ENCODE peak calls at places on chromosomes 7 and 10, in five cellular contexts. C is astrocyte; E is Panc1; G is CD8-positive, alpha-beta T cell; T is stomach. F is an unnamed sample.

GRCh38 chr10:120503695-120504094 is 46.7 kb downstream of the PLPP4 start:
- DNase-seq in C (peak), E (no peak), G (no peak), T (no peak), F (no peak)

GRCh38 chr7:17674166-17674955 is 265.9 kb downstream of the SNX13 start:
- DNase-seq in C (no peak), E (no peak), G (no peak), T (no peak), F (no peak)

GRCh38 chr10:500876-501275 is 188.6 kb downstream of the DIP2C start:
- DNase-seq in C (peak), E (no peak), G (no peak), T (no peak), F (no peak)

GRCh38 chr10:131998845-131999681 is 17.3 kb upstream of the BNIP3 start:
- DNase-seq in C (no peak), E (no peak), G (no peak), T (no peak), F (no peak)

GRCh38 chr10:113006656-113007342 is 56.8 kb downstream of the TCF7L2 start:
- DNase-seq in C (no peak), E (no peak), G (no peak), T (no peak), F (no peak)

GRCh38 chr7:30278386-30278785 is 6.0 kb upstream of the ZNRF2 start:
- DNase-seq in C (no peak), E (no peak), G (no peak), T (no peak), F (no peak)

GRCh38 chr7:152761116-152761748 is 1.7 kb downstream of the ACTR3B start:
- DNase-seq in C (peak), E (no peak), G (no peak), T (no peak), F (no peak)

GRCh38 chr10:13483073-13483472 is 45.7 kb downstream of the BEND7 start:
- DNase-seq in C (no peak), E (no peak), G (no peak), T (no peak), F (no peak)

GRCh38 chr10:99930731-99931550 is 78.8 kb downstream of the DNMBP start:
- DNase-seq in C (peak), E (no peak), G (no peak), T (peak), F (no peak)

GRCh38 chr10:3785849-3786290 is 861 bp upstream of the KLF6 start:
- DNase-seq in C (peak), E (no peak), G (no peak), T (no peak), F (no peak)

GRCh38 chr10:88528196-88528595 is 54.9 kb downstream of the RNLS start:
- DNase-seq in C (no peak), E (no peak), G (no peak), T (no peak), F (no peak)

GRCh38 chr7:2812119-2812487 is 32.0 kb downstream of the GNA12 start:
- DNase-seq in C (peak), E (no peak), G (no peak), T (no peak), F (no peak)

GRCh38 chr10:102504179-102504975 is 605 bp downstream of the SUFU start:
- DNase-seq in C (no peak), E (no peak), G (peak), T (peak), F (peak)

GRCh38 chr7:1939434-1940401 is 269.6 kb downstream of the ELFN1 start:
- DNase-seq in C (no peak), E (no peak), G (no peak), T (no peak), F (no peak)

GRCh38 chr10:22713853-22714523 is 390 bp downstream of the PIP4K2A start:
- DNase-seq in C (no peak), E (no peak), G (peak), T (no peak), F (no peak)

GRCh38 chr7:121608785-121609184 is 212.7 kb upstream of the FAM3C start:
- DNase-seq in C (no peak), E (no peak), G (no peak), T (no peak), F (no peak)

GRCh38 chr7:74514131-74514591 is 60.5 kb downstream of the GTF2IRD1 start:
- DNase-seq in C (no peak), E (no peak), G (no peak), T (no peak), F (no peak)

GRCh38 chr7:39153647-39154046 is 175.9 kb downstream of the POU6F2 start:
- DNase-seq in C (no peak), E (no peak), G (no peak), T (no peak), F (no peak)

GRCh38 chr7:128459394-128459878 is 3.8 kb downstream of the HILPDA start:
- DNase-seq in C (peak), E (no peak), G (peak), T (peak), F (peak)

GRCh38 chr7:47405921-47406765 is 175.8 kb downstream of the TNS3 start:
- DNase-seq in C (peak), E (no peak), G (no peak), T (peak), F (no peak)

GRCh38 chr7:4803397-4804241 is 28.2 kb downstream of the AP5Z1 start:
- DNase-seq in C (no peak), E (no peak), G (no peak), T (no peak), F (no peak)

GRCh38 chr10:22252801-22253577 is 35.2 kb upstream of the EBLN1 start:
- DNase-seq in C (peak), E (no peak), G (no peak), T (peak), F (peak)

GRCh38 chr10:128007017-128007416 is 100.1 kb downstream of the PTPRE start:
- DNase-seq in C (no peak), E (no peak), G (no peak), T (no peak), F (no peak)

GRCh38 chr7:136009488-136010079 is 32.4 kb upstream of the MTPN start:
- DNase-seq in C (peak), E (peak), G (no peak), T (no peak), F (no peak)

GRCh38 chr10:131812736-131813604 is 87.8 kb upstream of the PPP2R2D start:
- DNase-seq in C (no peak), E (no peak), G (no peak), T (peak), F (no peak)

GRCh38 chr10:34420795-34421194 is 394.3 kb downstream of the PARD3 start:
- DNase-seq in C (no peak), E (no peak), G (no peak), T (no peak), F (no peak)

DNA sequence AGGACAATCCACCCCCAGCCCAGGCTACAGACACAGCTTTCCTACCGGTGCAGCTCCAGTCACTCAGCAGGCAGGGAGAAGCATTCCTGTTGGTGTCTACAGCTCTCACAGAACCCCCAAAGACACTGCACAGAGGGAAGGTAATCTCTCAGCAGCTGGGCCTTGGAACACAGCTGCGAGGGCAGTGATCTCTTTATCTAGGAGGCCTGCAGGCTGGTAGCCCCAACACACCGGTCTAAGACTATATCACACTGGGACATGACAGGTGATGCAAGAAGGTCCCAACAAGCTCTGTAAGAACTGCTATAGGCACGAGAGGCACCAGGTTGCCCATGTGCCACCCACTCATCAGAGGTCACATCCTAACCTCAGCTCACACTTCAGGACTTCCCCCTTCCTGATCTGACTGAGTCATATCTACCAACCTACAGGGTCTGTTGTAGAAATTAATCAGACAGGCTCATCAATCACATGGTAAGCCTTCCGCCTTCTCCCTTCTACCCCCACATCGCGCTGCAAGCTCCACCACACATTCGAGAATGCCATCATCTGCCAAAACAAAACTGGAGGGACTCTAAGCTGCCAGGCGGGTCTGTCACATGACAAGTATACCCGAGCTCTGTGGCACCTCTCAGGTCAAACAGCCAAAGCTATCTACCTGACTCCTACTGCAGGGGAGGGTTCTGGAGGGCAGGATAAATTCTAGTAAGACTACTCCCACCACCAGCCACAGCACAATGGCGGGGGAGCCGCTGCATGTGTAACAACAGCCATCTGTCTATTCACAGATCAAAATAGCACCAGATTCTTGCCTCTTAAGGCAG is 26.1 kb downstream of the FAM53B start:
- DNase-seq in C (no peak), E (no peak), G (peak), T (no peak), F (peak)
- H3K27ac ChIP-seq in C (no peak), E (peak), G (peak), T (peak), F (peak)

GRCh38 chr10:11824825-11825224 is 1.7 kb downstream of the PROSER2 start:
- DNase-seq in C (no peak), E (no peak), G (no peak), T (peak), F (no peak)
- H3K4me3 ChIP-seq in C (no peak), E (no peak), G (no peak), T (peak), F (no peak)

GRCh38 chr10:79237801-79238520 is 109.3 kb upstream of the PPIF start:
- DNase-seq in C (no peak), E (no peak), G (no peak), T (no peak), F (no peak)
- H3K27ac ChIP-seq in C (no peak), E (no peak), G (no peak), T (peak), F (no peak)

GRCh38 chr10:44978213-44978569 is 418 bp downstream of the DEPP1 start:
- DNase-seq in C (no peak), E (no peak), G (no peak), T (no peak), F (no peak)
- H3K4me3 ChIP-seq in C (peak), E (peak), G (no peak), T (peak), F (no peak)

DNA sequence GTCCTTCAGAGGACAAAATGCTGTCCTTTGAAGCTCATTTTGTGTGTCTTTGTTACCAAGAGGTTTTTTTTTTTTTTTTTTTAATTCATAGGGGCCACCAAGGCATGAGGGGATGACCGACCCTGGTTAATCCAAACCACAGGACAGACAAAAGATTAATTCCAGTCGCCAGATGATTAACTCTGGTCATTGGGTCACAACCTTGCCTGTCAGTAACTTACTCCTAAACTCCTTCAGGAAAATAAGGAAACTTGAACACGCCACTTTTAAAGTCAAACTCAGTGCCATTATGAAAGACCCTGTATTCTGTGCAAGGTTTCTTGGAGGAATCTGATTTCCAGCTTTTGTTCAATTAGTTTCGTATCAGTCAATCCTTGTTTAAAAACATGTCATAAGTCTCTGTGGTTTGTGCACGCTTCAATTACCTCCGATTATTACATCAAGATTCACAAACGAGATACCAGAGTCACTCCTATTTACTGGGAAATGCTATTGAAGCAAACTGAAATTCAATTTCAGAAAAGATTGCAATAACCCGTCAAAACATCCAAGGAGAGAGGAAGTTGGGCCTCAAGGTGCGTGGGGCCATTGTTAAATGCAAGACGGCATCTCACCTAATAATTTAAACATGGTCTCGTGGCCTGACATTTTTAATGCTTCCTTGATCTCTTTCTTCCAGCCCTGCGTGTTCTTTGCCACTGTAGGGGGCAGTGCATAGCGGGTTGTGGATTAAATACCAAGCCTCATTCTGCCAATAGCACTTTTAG is 44.0 kb downstream of the NRP1 start:
- DNase-seq in C (peak), E (no peak), G (no peak), T (no peak), F (no peak)
- H3K27ac ChIP-seq in C (peak), E (peak), G (no peak), T (peak), F (no peak)

F was measured in effector memory CD4-positive, alpha-beta T cell.